ENCODE peak calls at places on chromosomes 7 and 10, in nine cellular contexts. Z, C, D, L, B, E, K, X and V are unnamed samples.

GRCh38 chr10:58778966-58779365 is 266.3 kb downstream of the BICC1 start:
- DNase-seq in Z (no peak), C (no peak), D (no peak), L (no peak), B (no peak), E (no peak), K (no peak), X (no peak), V (no peak)

GRCh38 chr10:30073767-30074060 is 14.3 kb upstream of the JCAD start:
- DNase-seq in Z (no peak), C (no peak), D (no peak), L (no peak), B (no peak), E (no peak), K (no peak), X (no peak), V (no peak)

GRCh38 chr7:47485640-47486435 is 96.1 kb downstream of the TNS3 start:
- DNase-seq in Z (peak), C (no peak), D (no peak), L (no peak), B (no peak), E (peak), K (no peak), X (no peak), V (no peak)

GRCh38 chr7:140898794-140899548 is 25.8 kb downstream of the BRAF start:
- DNase-seq in Z (peak), C (peak), D (no peak), L (peak), B (peak), E (no peak), K (peak), X (no peak), V (no peak)

GRCh38 chr10:2714597-2714996 is 352.8 kb upstream of the PFKP start:
- DNase-seq in Z (no peak), C (no peak), D (no peak), L (no peak), B (no peak), E (no peak), K (no peak), X (no peak), V (no peak)

GRCh38 chr10:91996266-91996665 is 72.7 kb downstream of the BTAF1 start:
- DNase-seq in Z (no peak), C (no peak), D (no peak), L (no peak), B (no peak), E (no peak), K (no peak), X (no peak), V (no peak)

GRCh38 chr10:62380002-62380401 is 5.8 kb downstream of the ZNF365 start:
- DNase-seq in Z (peak), C (peak), D (peak), L (peak), B (no peak), E (no peak), K (peak), X (no peak), V (no peak)

GRCh38 chr7:32605032-32605431 is 109.7 kb downstream of the AVL9 start:
- DNase-seq in Z (no peak), C (no peak), D (no peak), L (no peak), B (no peak), E (no peak), K (no peak), X (no peak), V (no peak)

GRCh38 chr10:1648648-1649047 is 88.7 kb downstream of the ADARB2 start:
- DNase-seq in Z (no peak), C (no peak), D (no peak), L (no peak), B (no peak), E (no peak), K (no peak), X (no peak), V (no peak)

GRCh38 chr7:23467731-23468720 is 2.3 kb downstream of the IGF2BP3 start:
- DNase-seq in Z (peak), C (peak), D (no peak), L (peak), B (no peak), E (no peak), K (peak), X (no peak), V (no peak)

GRCh38 chr7:157528785-157529341 is 192.1 kb downstream of the DNAJB6 start:
- DNase-seq in Z (no peak), C (no peak), D (no peak), L (no peak), B (no peak), E (no peak), K (no peak), X (no peak), V (no peak)

GRCh38 chr10:125072824-125073223 is 87.5 kb downstream of the CTBP2 start:
- DNase-seq in Z (no peak), C (no peak), D (no peak), L (no peak), B (no peak), E (no peak), K (no peak), X (no peak), V (no peak)

GRCh38 chr10:98411166-98411565 is 3.8 kb downstream of the PYROXD2 start:
- DNase-seq in Z (no peak), C (no peak), D (no peak), L (no peak), B (no peak), E (no peak), K (no peak), X (no peak), V (no peak)

GRCh38 chr10:50281967-50282522 is 30.7 kb upstream of the ASAH2 start:
- DNase-seq in Z (peak), C (no peak), D (no peak), L (no peak), B (no peak), E (no peak), K (no peak), X (no peak), V (no peak)

GRCh38 chr7:45978731-45979211 is 57.7 kb upstream of the IGFBP3 start:
- DNase-seq in Z (peak), C (peak), D (no peak), L (peak), B (no peak), E (peak), K (peak), X (no peak), V (no peak)

GRCh38 chr7:26365077-26365896 is 73.6 kb downstream of the SNX10 start:
- DNase-seq in Z (peak), C (peak), D (peak), L (peak), B (peak), E (peak), K (peak), X (peak), V (peak)

GRCh38 chr10:59234194-59234593 is 57.8 kb downstream of the PHYHIPL start:
- DNase-seq in Z (no peak), C (no peak), D (no peak), L (no peak), B (no peak), E (no peak), K (no peak), X (no peak), V (no peak)

GRCh38 chr10:92942226-92942625 is 93.9 kb downstream of the EXOC6 start:
- DNase-seq in Z (no peak), C (no peak), D (no peak), L (no peak), B (no peak), E (no peak), K (no peak), X (no peak), V (no peak)

GRCh38 chr10:63829020-63829419 is 307.8 kb downstream of the REEP3 start:
- DNase-seq in Z (no peak), C (peak), D (no peak), L (peak), B (no peak), E (no peak), K (peak), X (no peak), V (no peak)

GRCh38 chr7:92809397-92810241 is 26.8 kb downstream of the CDK6 start:
- DNase-seq in Z (peak), C (peak), D (peak), L (peak), B (peak), E (peak), K (peak), X (peak), V (peak)

GRCh38 chr10:79081353-79082034 is 12.7 kb downstream of the ZMIZ1 start:
- DNase-seq in Z (peak), C (peak), D (peak), L (peak), B (peak), E (no peak), K (peak), X (no peak), V (no peak)

GRCh38 chr10:101280511-101280910 is 51.2 kb upstream of the LBX1 start:
- DNase-seq in Z (no peak), C (peak), D (no peak), L (no peak), B (no peak), E (no peak), K (no peak), X (no peak), V (no peak)

GRCh38 chr10:11007661-11008060 is 10.0 kb upstream of the CELF2 start:
- DNase-seq in Z (no peak), C (no peak), D (no peak), L (no peak), B (no peak), E (no peak), K (no peak), X (no peak), V (no peak)

GRCh38 chr10:105872665-105873064 is 1231.6 kb downstream of the SORCS3 start:
- DNase-seq in Z (no peak), C (no peak), D (no peak), L (no peak), B (no peak), E (no peak), K (no peak), X (no peak), V (no peak)

GRCh38 chr7:369476-369980 is 79.6 kb downstream of the FOXL3 start:
- DNase-seq in Z (no peak), C (peak), D (no peak), L (no peak), B (no peak), E (peak), K (no peak), X (no peak), V (no peak)

GRCh38 chr7:37894671-37895070 is 21.9 kb downstream of the SFRP4 start:
- DNase-seq in Z (no peak), C (no peak), D (no peak), L (no peak), B (no peak), E (no peak), K (no peak), X (no peak), V (no peak)

GRCh38 chr7:124720195-124720594 is 45.4 kb downstream of the GPR37 start:
- DNase-seq in Z (peak), C (peak), D (peak), L (no peak), B (no peak), E (no peak), K (no peak), X (no peak), V (no peak)

GRCh38 chr10:71314028-71314693 is 4.9 kb upstream of the SLC29A3 start:
- DNase-seq in Z (no peak), C (peak), D (no peak), L (peak), B (no peak), E (no peak), K (peak), X (peak), V (no peak)

GRCh38 chr7:26074919-26075318 is 77.1 kb upstream of the NFE2L3 start:
- DNase-seq in Z (no peak), C (no peak), D (no peak), L (no peak), B (no peak), E (no peak), K (no peak), X (no peak), V (no peak)

GRCh38 chr7:41027428-41028115 is 675.3 kb downstream of the INHBA start:
- DNase-seq in Z (peak), C (peak), D (peak), L (peak), B (peak), E (no peak), K (peak), X (no peak), V (peak)

GRCh38 chr7:75531359-75531821 is 39.3 kb downstream of the SPDYE5 start:
- DNase-seq in Z (peak), C (peak), D (no peak), L (no peak), B (no peak), E (no peak), K (no peak), X (no peak), V (no peak)

GRCh38 chr10:129110780-129111179 is 356.3 kb upstream of the MGMT start:
- DNase-seq in Z (no peak), C (no peak), D (no peak), L (no peak), B (no peak), E (no peak), K (no peak), X (no peak), V (no peak)

GRCh38 chr10:66627156-66627555 is 298.7 kb upstream of the LRRTM3 start:
- DNase-seq in Z (no peak), C (peak), D (peak), L (no peak), B (no peak), E (no peak), K (peak), X (no peak), V (no peak)

GRCh38 chr10:45034301-45034700 is 33.6 kb downstream of the ZNF22 start:
- DNase-seq in Z (peak), C (peak), D (peak), L (no peak), B (no peak), E (no peak), K (no peak), X (no peak), V (no peak)

GRCh38 chr7:83162402-83163256 is at the start of gene PCLO:
- DNase-seq in Z (peak), C (peak), D (peak), L (peak), B (no peak), E (peak), K (peak), X (peak), V (peak)

GRCh38 chr10:14325325-14325955 is 5.3 kb downstream of the FRMD4A start:
- DNase-seq in Z (no peak), C (peak), D (peak), L (peak), B (no peak), E (peak), K (peak), X (peak), V (no peak)

GRCh38 chr10:61761825-61762217 is 99.1 kb downstream of the CABCOCO1 start:
- DNase-seq in Z (peak), C (no peak), D (no peak), L (no peak), B (no peak), E (no peak), K (no peak), X (no peak), V (no peak)

GRCh38 chr10:16884485-16884884 is 67.3 kb upstream of the RSU1 start:
- DNase-seq in Z (no peak), C (no peak), D (no peak), L (no peak), B (no peak), E (no peak), K (no peak), X (no peak), V (no peak)

GRCh38 chr7:131723926-131724325 is 167.5 kb upstream of the PODXL start:
- DNase-seq in Z (peak), C (no peak), D (no peak), L (peak), B (no peak), E (no peak), K (peak), X (no peak), V (no peak)

GRCh38 chr10:115659616-115660015 is 566.5 kb downstream of the ATRNL1 start:
- DNase-seq in Z (no peak), C (no peak), D (peak), L (no peak), B (no peak), E (no peak), K (peak), X (no peak), V (no peak)

DNA sequence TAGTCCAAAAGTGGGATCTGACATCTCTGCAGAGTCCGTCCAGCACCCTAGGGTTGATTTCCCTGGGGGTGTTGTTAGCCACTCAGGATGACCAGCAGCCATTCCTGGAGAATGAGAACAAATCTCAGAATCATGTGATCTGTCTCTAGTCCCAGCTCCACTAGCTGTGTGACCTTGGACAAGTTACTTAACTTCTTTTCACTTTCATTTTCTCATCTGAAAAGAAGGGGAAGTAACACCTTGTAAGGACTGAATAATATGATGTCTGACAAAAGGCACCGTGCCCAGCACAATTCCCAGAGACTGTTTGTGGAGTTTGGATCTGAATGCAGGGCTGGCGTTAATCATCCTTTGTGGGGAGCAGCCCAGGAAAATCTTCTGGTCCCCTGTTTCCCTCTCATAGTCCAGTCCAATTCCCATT is 44.2 kb downstream of the MTURN start:
- DNase-seq in Z (no peak), C (no peak), D (no peak), L (no peak), B (no peak), E (no peak), K (no peak), X (no peak), V (no peak)
- H3K4me3 ChIP-seq in Z (no peak), C (no peak), D (no peak), L (no peak), B (no peak), E (no peak), K (no peak), X (no peak), V (no peak)

GRCh38 chr7:70005885-70006284 is 407.6 kb downstream of the AUTS2 start:
- DNase-seq in Z (no peak), C (no peak), D (no peak), L (no peak), B (no peak), E (no peak), K (no peak), X (no peak), V (no peak)
- H3K4me3 ChIP-seq in Z (no peak), C (no peak), D (no peak), L (no peak), B (no peak), E (no peak), K (no peak), X (no peak), V (no peak)

DNA sequence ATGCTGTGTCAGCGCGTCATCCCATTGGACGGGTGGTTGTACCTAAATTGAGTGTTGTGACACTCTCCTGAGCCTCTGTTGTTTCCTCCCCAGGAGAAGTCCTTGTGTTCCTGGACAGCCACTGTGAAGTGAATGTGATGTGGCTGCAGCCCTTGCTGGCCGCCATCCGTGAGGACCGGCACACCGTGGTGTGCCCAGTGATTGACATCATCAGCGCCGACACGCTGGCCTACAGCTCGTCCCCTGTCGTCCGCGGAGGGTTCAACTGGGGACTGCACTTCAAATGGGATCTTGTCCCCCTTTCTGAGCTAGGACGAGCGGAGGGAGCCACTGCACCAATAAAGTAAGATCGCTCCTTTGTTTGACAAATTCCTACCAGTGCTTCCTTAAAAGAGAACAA is 82.5 kb downstream of the GALNT11 start:
- DNase-seq in Z (no peak), C (no peak), D (no peak), L (no peak), B (no peak), E (no peak), K (no peak), X (no peak), V (no peak)
- H3K4me3 ChIP-seq in Z (no peak), C (no peak), D (no peak), L (no peak), B (no peak), E (no peak), K (no peak), X (no peak), V (no peak)

GRCh38 chr7:5702876-5703571 is 78.4 kb downstream of the RNF216 start:
- DNase-seq in Z (peak), C (peak), D (peak), L (no peak), B (no peak), E (no peak), K (no peak), X (peak), V (no peak)
- H3K4me3 ChIP-seq in Z (no peak), C (no peak), D (no peak), L (no peak), B (no peak), E (no peak), K (no peak), X (no peak), V (no peak)

DNA sequence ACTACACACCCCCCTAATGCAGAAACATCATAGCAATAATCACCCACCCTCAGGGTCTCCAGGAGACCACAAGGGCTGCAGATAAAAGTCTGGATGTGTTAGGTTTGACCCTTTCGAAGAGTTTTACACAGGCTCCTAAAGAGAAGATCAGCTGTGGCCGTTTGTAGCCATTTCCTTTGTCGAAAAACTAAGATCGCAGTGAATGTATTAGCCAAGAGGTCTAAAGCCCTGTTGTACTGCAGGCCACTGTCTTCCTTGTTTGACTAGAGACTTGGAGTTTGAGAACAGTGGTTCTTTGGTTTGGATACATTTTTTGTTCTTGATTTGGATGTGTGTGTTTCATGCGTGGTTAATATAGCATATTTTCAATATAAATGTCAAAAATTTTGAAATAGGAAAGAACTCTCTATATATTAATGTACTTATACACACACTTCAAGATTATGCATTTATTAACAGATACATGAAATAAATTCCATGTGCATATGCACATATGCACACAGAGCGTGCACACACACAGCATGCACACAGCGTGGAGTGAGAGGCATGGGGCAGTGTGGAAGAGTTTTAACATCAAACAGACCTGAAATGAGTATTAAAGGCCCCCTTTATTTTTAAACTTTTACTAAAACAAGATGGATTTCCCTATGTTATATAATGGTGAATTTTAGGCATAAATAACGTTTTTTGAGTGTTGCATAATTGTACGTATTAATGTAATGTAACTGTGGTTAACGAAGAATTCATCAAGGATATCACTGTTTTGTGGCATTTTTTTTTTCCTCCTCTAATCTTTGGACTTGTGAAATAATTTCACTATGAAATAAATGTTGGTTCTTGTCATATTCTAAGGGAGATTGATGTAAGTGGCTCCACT is 2.2 kb downstream of the IKZF1 start:
- DNase-seq in Z (no peak), C (no peak), D (no peak), L (no peak), B (no peak), E (no peak), K (no peak), X (no peak), V (no peak)
- H3K4me3 ChIP-seq in Z (no peak), C (no peak), D (no peak), L (no peak), B (no peak), E (peak), K (no peak), X (no peak), V (no peak)